ENCODE peak calls at places on chromosomes 6 and 20, in nine cellular contexts. T is heart left ventricle, B is uterus, S is breast epithelium, V is sigmoid colon, I is endothelial cell of umbilical vein, O is A549, Q is body of pancreas, U is IMR-90. Z is an unnamed sample.
A peak's percentile ranks its signal among the peaks of the same experiment; 100 is the strongest.

GRCh38 chr6:129980821-129981220 is 37.6 kb upstream of the L3MBTL3 start:
- DNase-seq in T (no peak), B (no peak), S (no peak), V (no peak), I (no peak), O (no peak), Q (no peak), U (no peak), Z (no peak)

GRCh38 chr20:36528875-36529425 is 12.4 kb upstream of the MYL9 start:
- DNase-seq in T (no peak), B (no peak), S (no peak), V (no peak), I (no peak), O (no peak), Q (no peak), U (no peak), Z (no peak)

GRCh38 chr6:64861039-64861651 is 845.9 kb downstream of the EYS start:
- DNase-seq in T (peak; percentile 19), B (no peak), S (no peak), V (peak; percentile 40), I (no peak), O (no peak), Q (no peak), U (no peak), Z (no peak)

GRCh38 chr20:63333241-63333836 is 27.8 kb downstream of the CHRNA4 start:
- DNase-seq in T (no peak), B (no peak), S (no peak), V (no peak), I (no peak), O (no peak), Q (no peak), U (no peak), Z (no peak)

GRCh38 chr6:50791900-50792508 is 26.7 kb upstream of the TFAP2B start:
- DNase-seq in T (no peak), B (no peak), S (no peak), V (no peak), I (peak; percentile 50), O (peak; percentile 34), Q (no peak), U (peak; percentile 30), Z (peak; percentile 7)

GRCh38 chr20:48786916-48787676 is 40.7 kb downstream of the PREX1 start:
- DNase-seq in T (no peak), B (no peak), S (no peak), V (no peak), I (no peak), O (no peak), Q (no peak), U (no peak), Z (no peak)

GRCh38 chr20:6898928-6899327 is 131.4 kb downstream of the BMP2 start:
- DNase-seq in T (no peak), B (no peak), S (no peak), V (no peak), I (no peak), O (no peak), Q (no peak), U (no peak), Z (no peak)

GRCh38 chr6:165987483-165988305 is 180.0 kb downstream of the TBXT start:
- DNase-seq in T (peak; percentile 96), B (peak; percentile 90), S (no peak), V (peak; percentile 98), I (no peak), O (peak; percentile 99), Q (peak; percentile 55), U (peak; percentile 98), Z (peak; percentile 63)

GRCh38 chr6:159858259-159858658 is 32.5 kb upstream of the MAS1 start:
- DNase-seq in T (no peak), B (no peak), S (no peak), V (no peak), I (no peak), O (no peak), Q (no peak), U (no peak), Z (no peak)

GRCh38 chr6:169316651-169317050 is 63.0 kb upstream of the THBS2 start:
- DNase-seq in T (no peak), B (no peak), S (no peak), V (no peak), I (no peak), O (no peak), Q (no peak), U (no peak), Z (no peak)

GRCh38 chr6:46888031-46888430 is 33.7 kb downstream of the ADGRF5 start:
- DNase-seq in T (no peak), B (no peak), S (no peak), V (no peak), I (no peak), O (no peak), Q (no peak), U (no peak), Z (no peak)

GRCh38 chr6:55239099-55239498 is 64.8 kb downstream of the HCRTR2 start:
- DNase-seq in T (peak; percentile 26), B (no peak), S (no peak), V (no peak), I (peak; percentile 28), O (no peak), Q (peak; percentile 49), U (no peak), Z (no peak)

GRCh38 chr20:46226602-46227001 is 81.7 kb downstream of the CDH22 start:
- DNase-seq in T (no peak), B (no peak), S (no peak), V (no peak), I (no peak), O (peak; percentile 24), Q (no peak), U (peak; percentile 32), Z (peak; percentile 68)

GRCh38 chr6:122775975-122776374 is 3.5 kb upstream of the FABP7 start:
- DNase-seq in T (no peak), B (no peak), S (no peak), V (no peak), I (no peak), O (no peak), Q (no peak), U (no peak), Z (no peak)

GRCh38 chr20:2773812-2774211 is 26.6 kb downstream of the CPXM1 start:
- DNase-seq in T (no peak), B (no peak), S (no peak), V (no peak), I (no peak), O (no peak), Q (no peak), U (no peak), Z (no peak)

GRCh38 chr20:21390768-21391167 is 6.6 kb downstream of the NKX2-4 start:
- DNase-seq in T (no peak), B (no peak), S (no peak), V (no peak), I (no peak), O (no peak), Q (no peak), U (no peak), Z (no peak)

GRCh38 chr20:9886227-9886626 is 47.4 kb upstream of the PAK5 start:
- DNase-seq in T (no peak), B (no peak), S (no peak), V (no peak), I (no peak), O (no peak), Q (no peak), U (peak; percentile 0), Z (no peak)

GRCh38 chr6:39882567-39882953 is 51.7 kb downstream of the MOCS1 start:
- DNase-seq in T (no peak), B (no peak), S (no peak), V (peak; percentile 66), I (peak; percentile 93), O (no peak), Q (no peak), U (peak; percentile 98), Z (no peak)

GRCh38 chr20:51473256-51473655 is 69.3 kb downstream of the NFATC2 start:
- DNase-seq in T (no peak), B (no peak), S (no peak), V (no peak), I (no peak), O (no peak), Q (no peak), U (no peak), Z (no peak)
- TF ChIP-seq POLR2A in T (no peak), B (no peak), S (no peak), V (no peak), I (no peak), O (no peak), Q (no peak), U (no peak), Z (no peak)

GRCh38 chr20:18466894-18467678 is at the start of the genes DZANK1 and POLR3F:
- DNase-seq in T (peak; percentile 97), B (peak; percentile 94), S (peak; percentile 93), V (peak; percentile 96), I (peak; percentile 96), O (peak; percentile 97), Q (peak; percentile 95), U (peak; percentile 94), Z (peak; percentile 94)

GRCh38 chr20:18465536-18466200 is 1.2 kb downstream of the DZANK1 start:
- DNase-seq in T (no peak), B (no peak), S (no peak), V (no peak), I (no peak), O (no peak), Q (no peak), U (no peak), Z (no peak)

DNA sequence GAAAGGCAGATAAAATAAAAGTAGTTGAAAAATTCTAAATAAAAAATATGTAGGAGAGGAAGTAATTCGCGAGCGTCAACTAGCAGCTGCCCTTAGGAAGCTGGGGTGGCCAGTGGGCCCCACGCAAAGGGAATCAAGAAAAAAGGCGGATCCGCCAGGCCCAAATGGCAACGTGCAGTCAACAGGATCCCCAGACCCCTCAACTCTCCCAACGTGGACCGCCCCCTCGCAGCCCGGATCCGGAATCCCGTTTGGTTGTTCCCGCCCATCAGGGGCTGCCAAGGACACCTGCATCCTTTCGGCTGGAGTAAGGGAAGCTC is 296 bp downstream of the DZANK1 start:
- DNase-seq in T (no peak), B (no peak), S (no peak), V (no peak), I (no peak), O (no peak), Q (no peak), U (no peak), Z (peak; percentile 60)
- TF ChIP-seq POLR2A in T (no peak), B (no peak), S (no peak), V (no peak), I (peak; percentile 75), O (peak; percentile 74), Q (no peak), U (no peak), Z (peak; percentile 74)

GRCh38 chr6:7389451-7390217 is at the start of the genes CAGE1 and RIOK1:
- DNase-seq in T (peak; percentile 97), B (peak; percentile 91), S (peak; percentile 94), V (peak; percentile 97), I (peak; percentile 95), O (peak; percentile 95), Q (peak; percentile 94), U (peak; percentile 93), Z (peak; percentile 92)
- TF ChIP-seq POLR2A in T (peak; percentile 79), B (peak; percentile 66), S (peak; percentile 57), V (peak; percentile 79), I (peak; percentile 98), O (peak; percentile 65), Q (peak; percentile 95), U (peak; percentile 78), Z (peak; percentile 74)

DNA sequence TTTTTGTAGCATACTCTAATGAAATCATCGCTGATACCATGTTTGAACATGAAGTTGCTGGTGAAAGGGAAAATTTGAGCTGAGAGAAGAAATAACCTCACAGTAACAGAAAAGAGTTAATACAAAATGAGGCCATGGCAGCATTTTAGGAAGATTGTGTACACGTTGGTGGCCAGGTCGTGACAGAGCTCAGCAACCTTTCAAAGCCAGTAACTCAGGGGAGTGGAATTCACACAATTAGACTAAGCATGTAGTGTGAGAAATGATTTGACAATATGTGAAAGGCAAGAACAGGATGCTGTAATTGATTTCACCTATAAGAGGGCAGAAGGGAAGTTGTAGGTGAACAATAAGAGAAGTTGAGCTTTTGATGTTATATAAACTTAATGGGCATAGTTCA is 246.3 kb downstream of the OGFRL1 start:
- DNase-seq in T (no peak), B (no peak), S (no peak), V (no peak), I (no peak), O (no peak), Q (no peak), U (no peak), Z (no peak)
- TF ChIP-seq POLR2A in T (no peak), B (no peak), S (no peak), V (no peak), I (no peak), O (no peak), Q (no peak), U (no peak), Z (no peak)

Z was measured in H54.